ENCODE peak calls at places on chromosomes 12 and 14, in six cellular contexts. T, R, A, U, I and Y are unnamed samples.
A peak's percentile ranks its signal among the peaks of the same experiment; 100 is the strongest.

GRCh38 chr12:132176358-132176919 is 32.2 kb downstream of the NOC4L start:
- DNase-seq in R (no peak), I (no peak), T (peak; percentile 16), A (no peak), U (no peak), Y (no peak)

GRCh38 chr12:42763682-42764081 is 174.1 kb upstream of the PRICKLE1 start:
- DNase-seq in A (no peak), T (no peak), R (no peak), I (no peak), U (no peak), Y (no peak)

GRCh38 chr14:92651106-92651792 is 97.2 kb downstream of the LGMN start:
- DNase-seq in U (peak; percentile 51), A (no peak), T (peak; percentile 53), I (no peak), R (peak; percentile 74), Y (no peak)

GRCh38 chr14:87944987-87945604 is 47.9 kb downstream of the GALC start:
- DNase-seq in A (no peak), T (no peak), R (no peak), I (no peak), U (no peak), Y (peak; percentile 11)

GRCh38 chr12:2813573-2814185 is 1.2 kb downstream of the ITFG2 start:
- DNase-seq in U (peak; percentile 42), R (peak; percentile 32), A (peak; percentile 73), I (no peak), T (no peak), Y (peak; percentile 62)

GRCh38 chr14:105201928-105202513 is 20.9 kb upstream of the NUDT14 start:
- DNase-seq in A (no peak), I (no peak), R (no peak), U (no peak), T (no peak), Y (no peak)

GRCh38 chr14:34843011-34843554 is 32.1 kb downstream of the BAZ1A start:
- DNase-seq in A (no peak), I (no peak), U (no peak), T (no peak), R (no peak), Y (no peak)

GRCh38 chr14:68682166-68683103 is 110.4 kb downstream of the ZFP36L1 start:
- DNase-seq in A (no peak), T (no peak), I (no peak), U (peak; percentile 63), R (peak; percentile 30), Y (peak; percentile 70)

GRCh38 chr14:49134940-49135339 is 451.2 kb downstream of the RPS29 start:
- DNase-seq in T (no peak), A (peak; percentile 12), R (no peak), I (no peak), U (no peak), Y (no peak)

GRCh38 chr12:105825141-105825540 is 313.6 kb downstream of the NUAK1 start:
- DNase-seq in U (no peak), R (no peak), A (no peak), T (no peak), I (no peak), Y (no peak)

GRCh38 chr12:15721716-15722115 is 67.5 kb downstream of the EPS8 start:
- DNase-seq in A (no peak), U (no peak), T (no peak), I (no peak), R (no peak), Y (no peak)

GRCh38 chr14:51394391-51394790 is 154.3 kb downstream of the TMX1 start:
- DNase-seq in I (no peak), T (no peak), U (no peak), A (no peak), R (no peak), Y (no peak)

GRCh38 chr12:104673294-104674062 is 216.7 kb downstream of the CHST11 start:
- DNase-seq in R (no peak), T (no peak), A (no peak), U (no peak), I (no peak), Y (no peak)

GRCh38 chr12:27618836-27619235 is 77.4 kb upstream of the REP15 start:
- DNase-seq in A (no peak), U (no peak), T (no peak), R (no peak), I (no peak), Y (no peak)

GRCh38 chr12:77687346-77687745 is 143.3 kb upstream of the NAV3 start:
- DNase-seq in A (no peak), T (no peak), U (no peak), R (no peak), I (no peak), Y (no peak)

GRCh38 chr12:115051378-115051777 is 367.4 kb upstream of the TBX3 start:
- DNase-seq in I (no peak), T (no peak), A (no peak), R (no peak), U (no peak), Y (no peak)

GRCh38 chr12:116922194-116922897 is 11.6 kb downstream of the FBXW8 start:
- DNase-seq in T (no peak), U (no peak), A (no peak), I (no peak), R (no peak), Y (no peak)

GRCh38 chr12:65016881-65017650 is 104.0 kb downstream of the WIF1 start:
- DNase-seq in R (no peak), I (no peak), T (no peak), A (no peak), U (no peak), Y (no peak)

GRCh38 chr12:91189526-91189925 is 6.9 kb upstream of the DCN start:
- DNase-seq in I (no peak), A (no peak), T (no peak), R (no peak), U (no peak), Y (no peak)

GRCh38 chr12:76921891-76922664 is 43.3 kb upstream of the CSRP2 start:
- DNase-seq in I (no peak), A (no peak), U (no peak), R (no peak), T (no peak), Y (no peak)

GRCh38 chr14:104822821-104823615 is 22.1 kb downstream of the ZBTB42 start:
- DNase-seq in I (no peak), R (no peak), A (no peak), U (no peak), T (no peak), Y (no peak)

GRCh38 chr12:6434205-6435180 is 10.3 kb upstream of the CD27 start:
- DNase-seq in A (no peak), T (no peak), U (no peak), I (no peak), R (peak; percentile 37), Y (no peak)

GRCh38 chr12:114848661-114849060 is 164.7 kb upstream of the TBX3 start:
- DNase-seq in A (no peak), I (no peak), U (no peak), R (no peak), T (no peak), Y (peak; percentile 9)

GRCh38 chr14:99230271-99231141 is 41.5 kb downstream of the BCL11B start:
- DNase-seq in R (peak; percentile 78), A (no peak), T (no peak), U (no peak), I (no peak), Y (no peak)

GRCh38 chr14:51365241-51365940 is 125.3 kb downstream of the TMX1 start:
- DNase-seq in R (no peak), T (no peak), U (no peak), I (no peak), A (no peak), Y (no peak)

GRCh38 chr12:122517877-122518276 is 8.9 kb downstream of the RSRC2 start:
- DNase-seq in R (no peak), A (no peak), T (no peak), U (no peak), I (no peak), Y (no peak)

GRCh38 chr12:122520676-122521075 is 6.1 kb downstream of the RSRC2 start:
- DNase-seq in T (no peak), I (no peak), A (no peak), R (no peak), U (no peak), Y (no peak)

GRCh38 chr12:122516544-122517361 is 10.0 kb downstream of the RSRC2 start:
- DNase-seq in A (no peak), U (no peak), I (no peak), T (no peak), R (no peak), Y (no peak)

GRCh38 chr12:122518908-122519307 is 7.8 kb downstream of the RSRC2 start:
- DNase-seq in U (no peak), T (no peak), A (no peak), R (no peak), I (no peak), Y (no peak)

GRCh38 chr12:122519418-122519817 is 7.3 kb downstream of the RSRC2 start:
- DNase-seq in R (no peak), A (no peak), I (no peak), U (no peak), T (no peak), Y (no peak)
- H3K27ac ChIP-seq in R (no peak overlapping the region), A (no peak overlapping the region), I (no peak overlapping the region), U (no peak overlapping the region), T (no peak overlapping the region), Y (no peak overlapping the region)

DNA sequence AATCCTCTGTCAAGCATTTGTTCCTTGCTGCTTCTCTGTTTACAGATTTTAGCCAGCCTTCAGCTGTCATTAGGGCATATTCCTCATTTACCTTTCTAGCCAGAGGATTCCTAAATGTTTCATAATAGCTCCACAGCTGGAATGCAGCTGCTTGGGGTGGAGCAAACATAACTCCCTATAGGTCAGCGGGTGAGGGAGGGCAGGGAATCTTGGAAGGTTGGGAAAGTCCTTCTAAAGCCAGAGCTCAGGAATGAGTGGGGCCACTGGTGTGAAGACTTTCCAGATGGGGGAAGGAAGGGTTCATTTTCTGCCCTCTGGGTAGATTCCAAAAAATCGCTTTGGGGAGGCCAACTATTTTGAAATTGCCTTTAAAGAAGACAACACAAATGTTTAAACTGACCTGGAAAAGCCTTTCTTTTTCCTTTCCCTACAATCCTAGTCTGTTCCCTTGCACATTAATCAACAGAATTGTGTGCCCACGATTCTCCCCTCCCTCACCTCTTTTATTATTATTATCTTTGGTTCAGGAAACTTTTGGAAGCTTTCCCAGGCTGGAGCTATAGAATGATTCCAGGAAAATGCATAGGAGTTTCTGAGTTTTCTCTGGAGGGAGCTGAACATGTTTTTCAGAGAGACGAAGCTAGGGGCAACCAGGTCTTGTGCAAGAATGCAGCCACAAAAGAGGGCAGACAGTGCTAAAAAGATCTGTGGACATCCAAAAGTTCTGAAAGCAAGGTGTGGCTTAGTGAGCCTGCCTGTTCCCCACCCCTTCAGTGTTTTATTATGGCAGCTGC is 16.5 kb upstream of the IRF2BPL start:
- DNase-seq in T (no peak), I (peak; percentile 62), U (peak; percentile 59), A (no peak), R (no peak), Y (peak; percentile 82)
- H3K27ac ChIP-seq in T (peak overlapping the region; percentile 93), I (peak overlapping the region; percentile 100), U (peak overlapping the region; percentile 80), A (no peak overlapping the region), R (no peak overlapping the region), Y (peak overlapping the region; percentile 83)

GRCh38 chr14:59249029-59249428 is 60.6 kb downstream of the DAAM1 start:
- DNase-seq in T (no peak), I (no peak), R (no peak), U (no peak), A (no peak), Y (no peak)
- H3K27ac ChIP-seq in T (no peak overlapping the region), I (peak overlapping the region; percentile 18), R (no peak overlapping the region), U (no peak overlapping the region), A (no peak overlapping the region), Y (no peak overlapping the region)

DNA sequence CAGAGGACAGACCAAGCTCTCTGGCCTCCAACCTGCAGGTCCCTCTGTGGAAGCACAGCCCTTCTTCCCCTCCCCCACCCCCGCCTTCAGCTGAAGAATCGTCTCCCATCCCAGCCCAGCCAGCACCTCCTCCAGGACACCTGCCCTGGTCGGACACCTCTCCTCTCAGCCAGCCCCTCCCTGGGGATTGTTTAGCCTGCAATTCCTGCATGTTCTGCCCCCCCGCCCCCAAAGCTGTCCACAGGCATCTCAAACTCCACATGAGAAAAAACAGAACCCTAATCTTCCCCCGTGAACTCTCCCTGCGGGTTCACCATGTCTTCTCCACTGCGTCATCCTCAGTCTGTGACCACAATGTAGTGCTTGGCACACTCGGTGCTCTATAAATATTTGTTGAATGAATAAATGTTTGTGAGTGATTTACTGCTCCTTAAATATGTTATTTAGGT is 24.1 kb downstream of the PRIMA1 start:
- DNase-seq in U (no peak), T (no peak), A (peak; percentile 66), I (peak; percentile 39), R (no peak), Y (no peak)
- H3K27ac ChIP-seq in U (no peak overlapping the region), T (no peak overlapping the region), A (no peak overlapping the region), I (peak overlapping the region; percentile 60), R (no peak overlapping the region), Y (no peak overlapping the region)